ENCODE peak calls at places on chromosomes 5 and 9, in seven cellular contexts. T is aorta, O is uterus, J is fibroblast of lung, Y is right atrium auricular region, P is cardiac muscle cell, C is A549. I is an unnamed sample.
A peak's percentile ranks its signal among the peaks of the same experiment; 100 is the strongest.

GRCh38 chr5:159106569-159107282 is 7.0 kb upstream of the EBF1 start:
- DNase-seq in J (peak; percentile 75), Y (peak; percentile 81), O (peak; percentile 77), P (peak; percentile 82), C (peak; percentile 73), T (peak; percentile 95), I (peak; percentile 73)

GRCh38 chr9:76500056-76500455 is 41.1 kb downstream of the GCNT1 start:
- DNase-seq in J (no peak), O (no peak), T (no peak), P (no peak), C (no peak), Y (no peak), I (no peak)

GRCh38 chr9:21323091-21323490 is 12.1 kb downstream of the KLHL9 start:
- DNase-seq in P (no peak), J (no peak), Y (no peak), O (no peak), T (no peak), C (no peak), I (no peak)

GRCh38 chr5:178768371-178769260 is 38.2 kb upstream of the ZNF354A start:
- DNase-seq in O (no peak), Y (no peak), T (peak; percentile 41), C (no peak), J (no peak), P (no peak), I (no peak)

GRCh38 chr5:64612349-64612961 is 77.8 kb upstream of the SHISAL2B start:
- DNase-seq in T (no peak), C (peak; percentile 53), P (peak; percentile 75), Y (no peak), J (peak; percentile 80), O (peak; percentile 32), I (peak; percentile 73)

GRCh38 chr5:135599421-135600140 is 20.8 kb upstream of the CXCL14 start:
- DNase-seq in C (no peak), J (no peak), T (no peak), O (no peak), P (no peak), Y (peak; percentile 47), I (no peak)

GRCh38 chr9:106891286-106891685 is 28.3 kb downstream of the ZNF462 start:
- DNase-seq in P (no peak), J (no peak), Y (no peak), C (no peak), T (no peak), O (no peak), I (no peak)

GRCh38 chr9:128011071-128011817 is 30.5 kb upstream of the EEIG1 start:
- DNase-seq in O (no peak), J (no peak), P (no peak), Y (no peak), T (no peak), C (peak; percentile 87), I (no peak)

GRCh38 chr5:133754575-133755169 is 142.3 kb upstream of the FSTL4 start:
- DNase-seq in T (no peak), O (no peak), P (peak; percentile 60), J (peak; percentile 20), Y (no peak), C (peak; percentile 53), I (peak; percentile 41)

GRCh38 chr5:121053055-121053985 is 589.2 kb downstream of the PRR16 start:
- DNase-seq in T (no peak), J (peak; percentile 3), O (no peak), C (no peak), Y (no peak), P (no peak), I (peak; percentile 4)

GRCh38 chr5:116404001-116404400 is 170.6 kb downstream of the SEMA6A start:
- DNase-seq in C (no peak), T (no peak), O (no peak), J (no peak), Y (no peak), P (no peak), I (no peak)

GRCh38 chr9:93064392-93065124 is 6.1 kb downstream of the SUSD3 start:
- DNase-seq in Y (no peak), J (no peak), C (no peak), O (no peak), P (no peak), T (no peak), I (no peak)

GRCh38 chr5:119355636-119356383 is at the start of gene TNFAIP8:
- DNase-seq in T (peak; percentile 86), J (peak; percentile 70), Y (no peak), C (no peak), P (peak; percentile 66), O (peak; percentile 58), I (peak; percentile 33)

GRCh38 chr5:56003633-56004032 is 8.9 kb upstream of the IL6ST start:
- DNase-seq in J (peak; percentile 74), O (no peak), P (no peak), Y (no peak), T (no peak), C (no peak), I (no peak)

GRCh38 chr5:1133108-1133507 is 21.2 kb upstream of the SLC12A7 start:
- DNase-seq in O (no peak), T (no peak), P (no peak), J (no peak), Y (no peak), C (no peak), I (no peak)

GRCh38 chr5:96601811-96602244 is 60.3 kb upstream of the CAST start:
- DNase-seq in J (peak; percentile 83), O (peak; percentile 49), Y (no peak), T (no peak), C (peak; percentile 75), P (peak; percentile 78), I (peak; percentile 85)

GRCh38 chr5:911601-912000 is 18.9 kb downstream of the TRIP13 start:
- DNase-seq in C (peak; percentile 51), T (no peak), Y (no peak), J (peak; percentile 73), O (no peak), P (no peak), I (no peak)

GRCh38 chr5:73892806-73893205 is 266.8 kb downstream of the ARHGEF28 start:
- DNase-seq in P (no peak), J (peak; percentile 93), Y (no peak), O (no peak), C (no peak), T (no peak), I (no peak)

GRCh38 chr5:55853271-55853670 is 2.1 kb downstream of the IL31RA start:
- DNase-seq in P (no peak), J (no peak), T (no peak), O (no peak), Y (no peak), C (no peak), I (no peak)

GRCh38 chr5:176396330-176396729 is 7.8 kb downstream of the HIGD2A start:
- DNase-seq in Y (no peak), O (no peak), P (peak; percentile 23), J (peak; percentile 57), C (no peak), T (no peak), I (peak; percentile 12)
- H3K4me3 ChIP-seq in Y (no peak overlapping the region), O (no peak overlapping the region), P (no peak overlapping the region), J (no peak overlapping the region), C (no peak overlapping the region), T (no peak overlapping the region), I (no peak overlapping the region)

DNA sequence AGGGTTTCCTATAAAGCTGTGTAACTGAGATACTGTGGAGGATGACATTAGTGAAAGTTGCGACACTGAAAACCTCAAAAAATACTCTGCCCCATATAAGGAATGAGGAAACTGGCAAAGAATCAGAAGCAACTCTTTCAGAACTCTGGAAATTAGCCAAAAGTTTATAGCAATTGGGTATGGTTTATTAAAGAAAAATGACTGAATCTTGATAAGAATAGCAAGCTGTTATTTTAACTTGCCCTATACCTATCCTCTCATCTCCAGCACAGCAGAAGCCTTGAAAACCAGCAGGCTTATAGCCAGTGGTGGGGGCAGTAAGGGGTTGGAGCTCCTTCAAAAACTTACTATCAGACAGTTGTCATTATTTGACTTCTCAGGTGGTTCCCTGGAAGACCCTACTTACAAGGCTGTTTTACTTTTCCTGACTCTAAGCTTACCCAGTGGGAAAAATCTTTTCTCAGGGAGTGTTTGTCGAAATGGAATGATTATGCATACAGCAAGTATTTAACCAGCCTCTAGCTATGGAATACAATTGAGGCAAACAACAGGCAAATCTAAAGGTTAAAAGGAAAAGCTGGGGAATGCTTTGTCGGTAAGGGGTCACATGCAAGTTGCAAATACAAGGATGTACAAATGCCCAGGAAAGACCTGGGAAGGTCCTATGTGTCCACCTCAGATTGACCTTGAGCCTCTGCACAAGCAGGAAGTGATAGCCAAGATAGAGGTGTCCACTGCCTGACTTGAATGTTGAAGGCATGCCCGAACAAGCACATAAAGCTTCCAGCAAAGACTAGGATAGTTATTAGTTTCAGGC is 21.0 kb upstream of the FAM151B start:
- DNase-seq in J (peak; percentile 80), T (no peak), C (peak; percentile 10), Y (no peak), P (peak; percentile 7), O (no peak), I (no peak)
- H3K9me3 ChIP-seq in J (no peaks in the 10 kb centered on the region), T (peaks cover 3% of the 10 kb centered on the region), C (peaks cover 18% of the 10 kb centered on the region), Y (peaks cover 8% of the 10 kb centered on the region), P (peaks cover 3% of the 10 kb centered on the region), O (peaks cover 18% of the 10 kb centered on the region), I (peaks cover 5% of the 10 kb centered on the region)

GRCh38 chr5:132459031-132459982 is 31.3 kb downstream of the IRF1 start:
- DNase-seq in O (no peak), C (no peak), T (no peak), P (no peak), Y (no peak), J (peak; percentile 87), I (no peak)
- H3K4me3 ChIP-seq in O (no peak overlapping the region), C (no peak overlapping the region), T (no peak overlapping the region), P (no peak overlapping the region), Y (no peak overlapping the region), J (no peak overlapping the region), I (no peak overlapping the region)

DNA sequence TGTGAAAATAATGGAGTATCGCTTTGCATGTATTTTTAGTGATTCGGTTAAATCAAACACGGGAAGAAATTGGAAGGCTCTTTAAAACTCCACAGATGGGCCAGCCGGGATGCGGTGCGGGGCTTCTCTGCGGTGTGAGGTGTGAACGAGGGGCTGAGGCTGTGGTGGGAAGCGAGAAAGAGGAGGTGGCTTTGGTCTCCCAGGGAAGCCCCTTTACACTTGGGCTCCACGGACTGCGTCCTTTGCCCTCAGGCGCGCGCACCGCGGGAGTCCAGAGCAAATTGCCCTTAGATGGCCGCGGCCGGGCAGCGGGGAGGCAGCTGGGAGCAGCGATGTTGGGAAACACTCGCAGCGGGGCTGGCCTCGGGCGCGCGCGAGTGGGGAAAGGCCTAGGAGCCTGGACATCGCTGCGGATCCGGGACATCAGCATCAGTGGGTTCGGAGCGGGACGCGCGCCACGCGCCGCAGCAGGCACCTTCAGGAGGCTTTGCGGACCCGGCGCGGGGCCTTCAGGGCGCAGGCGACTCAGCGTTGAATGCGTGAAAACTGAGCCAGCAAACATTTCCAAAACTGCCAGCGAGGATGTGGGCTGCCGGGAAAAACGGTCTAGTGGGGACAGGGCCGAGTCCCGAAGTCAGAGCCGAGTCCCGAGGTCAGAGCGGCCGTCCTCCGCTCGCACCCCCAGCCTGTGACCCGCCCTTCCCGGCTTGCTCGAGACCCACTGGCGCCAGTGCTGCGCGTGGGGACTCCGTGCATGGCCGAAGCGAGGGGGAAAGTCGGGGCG is 6.5 kb downstream of the IRX1 start:
- DNase-seq in J (no peak), Y (no peak), O (no peak), T (no peak), C (no peak), P (peak; percentile 49), I (no peak)
- H3K9me3 ChIP-seq in J (no peaks in the 10 kb centered on the region), Y (no peaks in the 10 kb centered on the region), O (no peaks in the 10 kb centered on the region), T (no peaks in the 10 kb centered on the region), C (no peaks in the 10 kb centered on the region), P (no peaks in the 10 kb centered on the region), I (peaks cover 15% of the 10 kb centered on the region)